ENCODE peak calls at places on chromosomes 7 and 10, in ten cellular contexts. G is NCI-H187, Z is DMS53, J is NAMALWA, E is cerebellar nuclear complex, A is NCI-H774, C is astrocyte, B is kidney, V is C1 segment of cervical spinal cord, H is mucosa of gallbladder. Y is an unnamed sample.

GRCh38 chr10:68800196-68800595 is 27.1 kb upstream of the STOX1 start:
- DNase-seq in B (no peak), V (no peak), Z (no peak), A (no peak), J (no peak), C (no peak), G (no peak), E (no peak), H (no peak), Y (no peak)

GRCh38 chr10:76282122-76283030 is 851.0 kb downstream of the LRMDA start:
- DNase-seq in A (peak), J (no peak), V (no peak), H (peak), C (peak), B (peak), Z (no peak), E (no peak), G (peak), Y (no peak)

GRCh38 chr7:859368-860030 is 16.9 kb upstream of the GET4 start:
- DNase-seq in G (no peak), Z (no peak), C (no peak), A (no peak), E (no peak), J (no peak), H (no peak), B (no peak), V (no peak), Y (no peak)

GRCh38 chr7:5679741-5680473 is 101.6 kb downstream of the RNF216 start:
- DNase-seq in H (no peak), J (peak), C (no peak), V (no peak), E (no peak), G (no peak), Z (no peak), B (peak), A (no peak), Y (no peak)

GRCh38 chr10:91551856-91552255 is 81.0 kb downstream of the PPP1R3C start:
- DNase-seq in C (peak), J (peak), E (no peak), G (no peak), H (peak), B (peak), A (no peak), V (no peak), Z (peak), Y (no peak)

GRCh38 chr10:132642732-132643008 is 105.1 kb downstream of the INPP5A start:
- DNase-seq in B (no peak), A (peak), G (no peak), H (no peak), J (no peak), C (no peak), V (no peak), Z (no peak), E (no peak), Y (no peak)

GRCh38 chr7:77247206-77247850 is 47.7 kb upstream of the FGL2 start:
- DNase-seq in H (peak), E (no peak), Z (peak), B (no peak), G (peak), J (peak), C (peak), V (no peak), A (peak), Y (peak)

GRCh38 chr10:77176224-77176623 is 461.4 kb downstream of the KCNMA1 start:
- DNase-seq in C (no peak), J (peak), E (no peak), V (no peak), G (no peak), A (no peak), B (no peak), H (no peak), Z (no peak), Y (no peak)

GRCh38 chr7:100370303-100370702 is 3.0 kb upstream of the PILRA start:
- DNase-seq in B (peak), E (no peak), V (no peak), H (no peak), C (no peak), J (no peak), G (no peak), Z (no peak), A (no peak), Y (no peak)

GRCh38 chr7:100157334-100158228 is 942 bp downstream of the TRAPPC14 start:
- DNase-seq in C (peak), E (no peak), J (no peak), V (no peak), A (no peak), H (no peak), G (no peak), Z (peak), B (no peak), Y (no peak)

GRCh38 chr10:1047937-1048336 is 982 bp downstream of the IDI1 start:
- DNase-seq in A (no peak), E (no peak), H (no peak), V (no peak), Z (peak), B (no peak), J (peak), G (no peak), C (no peak), Y (no peak)

Y was measured in prostate gland.